ENCODE peak calls at places on chromosome 1, in six cellular contexts. B, G, A, T, W and O are unnamed samples.

GRCh38 chr1:39404876-39405275 is 86.6 kb upstream of the BMP8A start:
- DNase-seq in B (no peak), G (no peak), A (no peak), T (no peak), W (no peak), O (no peak)

GRCh38 chr1:174262747-174263241 is 103.5 kb downstream of the RABGAP1L start:
- DNase-seq in B (no peak), G (no peak), A (no peak), T (peak; percentile 27), W (no peak), O (no peak)

GRCh38 chr1:241985787-241986186 is 13.1 kb downstream of the MAP1LC3C start:
- DNase-seq in B (peak; percentile 25), G (no peak), A (no peak), T (peak; percentile 59), W (no peak), O (no peak)

GRCh38 chr1:40692429-40692905 is 963 bp downstream of the NFYC start:
- DNase-seq in B (no peak), G (no peak), A (no peak), T (no peak), W (no peak), O (no peak)

GRCh38 chr1:153192697-153193096 is 10.5 kb upstream of the LELP1 start:
- DNase-seq in B (no peak), G (no peak), A (no peak), T (peak; percentile 67), W (no peak), O (no peak)

GRCh38 chr1:170707959-170708666 is 44.2 kb downstream of the PRRX1 start:
- DNase-seq in B (no peak), G (no peak), A (no peak), T (no peak), W (no peak), O (no peak)

GRCh38 chr1:169427081-169427611 is at the start of gene CCDC181:
- DNase-seq in B (peak; percentile 76), G (peak; percentile 15), A (peak; percentile 63), T (peak; percentile 92), W (no peak), O (no peak)

GRCh38 chr1:19435181-19435580 is 50.2 kb downstream of the CAPZB start:
- DNase-seq in B (no peak), G (no peak), A (no peak), T (no peak), W (no peak), O (no peak)

GRCh38 chr1:191358724-191359123 is 799.5 kb upstream of the RGS18 start:
- DNase-seq in B (no peak), G (no peak), A (no peak), T (no peak), W (no peak), O (no peak)

GRCh38 chr1:46422261-46422871 is 28.2 kb downstream of the FAAH start:
- DNase-seq in B (no peak), G (no peak), A (no peak), T (no peak), W (no peak), O (no peak)

GRCh38 chr1:205312866-205313680 is 8.5 kb downstream of the NUAK2 start:
- DNase-seq in B (peak; percentile 34), G (no peak), A (no peak), T (no peak), W (no peak), O (no peak)

GRCh38 chr1:225460737-225461532 is 33.1 kb upstream of the LBR start:
- DNase-seq in B (peak; percentile 65), G (no peak), A (no peak), T (no peak), W (no peak), O (no peak)